ENCODE peak calls at places on chromosomes 1 and 21, in five cellular contexts. One of them, this sample, is unnamed.

GRCh38 chr1:226255380-226255779 is 31.9 kb downstream of the MIXL1 start:
- DNase-seq in right atrium auricular region: no peak
- DNase-seq in H1: no peak
- DNase-seq in iris pigment epithelial cell: peak; percentile 55
- DNase-seq in CD8-positive, alpha-beta memory T cell: no peak
- DNase-seq in this sample: no peak

GRCh38 chr1:27724961-27725373 is 794 bp upstream of the FAM76A start:
- DNase-seq in CD8-positive, alpha-beta memory T cell: no peak
- DNase-seq in right atrium auricular region: peak; percentile 60
- DNase-seq in iris pigment epithelial cell: no peak
- DNase-seq in H1: peak; percentile 25
- DNase-seq in this sample: no peak

GRCh38 chr1:7589774-7590425 is 181.2 kb upstream of the VAMP3 start:
- DNase-seq in iris pigment epithelial cell: peak; percentile 4
- DNase-seq in H1: no peak
- DNase-seq in right atrium auricular region: no peak
- DNase-seq in CD8-positive, alpha-beta memory T cell: no peak
- DNase-seq in this sample: no peak

GRCh38 chr1:19661721-19662228 is 2.9 kb upstream of the HTR6 start:
- DNase-seq in right atrium auricular region: no peak
- DNase-seq in iris pigment epithelial cell: no peak
- DNase-seq in H1: no peak
- DNase-seq in CD8-positive, alpha-beta memory T cell: peak; percentile 30
- DNase-seq in this sample: no peak

GRCh38 chr1:22636927-22637326 is 499 bp downstream of the C1QA start:
- DNase-seq in H1: no peak
- DNase-seq in right atrium auricular region: no peak
- DNase-seq in CD8-positive, alpha-beta memory T cell: no peak
- DNase-seq in iris pigment epithelial cell: no peak
- DNase-seq in this sample: no peak

GRCh38 chr1:70818391-70818790 is 229.2 kb downstream of the PTGER3 start:
- DNase-seq in iris pigment epithelial cell: no peak
- DNase-seq in right atrium auricular region: no peak
- DNase-seq in H1: no peak
- DNase-seq in CD8-positive, alpha-beta memory T cell: no peak
- DNase-seq in this sample: no peak

GRCh38 chr1:211947396-211948295 is 87.7 kb downstream of the INTS7 start:
- DNase-seq in H1: peak; percentile 3
- DNase-seq in iris pigment epithelial cell: peak; percentile 23
- DNase-seq in right atrium auricular region: no peak
- DNase-seq in CD8-positive, alpha-beta memory T cell: no peak
- DNase-seq in this sample: no peak

GRCh38 chr21:25371831-25372434 is 235.3 kb downstream of the MRPL39 start:
- DNase-seq in H1: no peak
- DNase-seq in right atrium auricular region: no peak
- DNase-seq in CD8-positive, alpha-beta memory T cell: no peak
- DNase-seq in iris pigment epithelial cell: no peak
- DNase-seq in this sample: no peak

GRCh38 chr1:228742535-228742934 is 7.3 kb downstream of the RHOU start:
- DNase-seq in iris pigment epithelial cell: no peak
- DNase-seq in CD8-positive, alpha-beta memory T cell: no peak
- DNase-seq in H1: no peak
- DNase-seq in right atrium auricular region: no peak
- DNase-seq in this sample: peak; percentile 56

GRCh38 chr1:50969611-50970507 is at the start of gene CDKN2C:
- DNase-seq in CD8-positive, alpha-beta memory T cell: peak; percentile 49
- DNase-seq in H1: no peak
- DNase-seq in right atrium auricular region: peak; percentile 89
- DNase-seq in iris pigment epithelial cell: peak; percentile 74
- DNase-seq in this sample: no peak

GRCh38 chr1:5611431-5611830 is 380.8 kb downstream of the NPHP4 start:
- DNase-seq in CD8-positive, alpha-beta memory T cell: no peak
- DNase-seq in right atrium auricular region: no peak
- DNase-seq in H1: no peak
- DNase-seq in iris pigment epithelial cell: no peak
- DNase-seq in this sample: no peak

GRCh38 chr1:33654267-33654832 is 181.9 kb downstream of the ZSCAN20 start:
- DNase-seq in right atrium auricular region: no peak
- DNase-seq in CD8-positive, alpha-beta memory T cell: no peak
- DNase-seq in H1: no peak
- DNase-seq in iris pigment epithelial cell: peak; percentile 16
- DNase-seq in this sample: peak; percentile 70

GRCh38 chr1:100557606-100557953 is 19.6 kb downstream of the GPR88 start:
- DNase-seq in iris pigment epithelial cell: no peak
- DNase-seq in H1: no peak
- DNase-seq in CD8-positive, alpha-beta memory T cell: no peak
- DNase-seq in right atrium auricular region: no peak
- DNase-seq in this sample: no peak

GRCh38 chr1:39406533-39407478 is 84.6 kb upstream of the BMP8A start:
- DNase-seq in H1: no peak
- DNase-seq in CD8-positive, alpha-beta memory T cell: no peak
- DNase-seq in right atrium auricular region: no peak
- DNase-seq in iris pigment epithelial cell: peak; percentile 64
- DNase-seq in this sample: no peak

GRCh38 chr1:201320168-201320842 is 37.0 kb downstream of the PKP1 start:
- DNase-seq in iris pigment epithelial cell: no peak
- DNase-seq in CD8-positive, alpha-beta memory T cell: no peak
- DNase-seq in H1: no peak
- DNase-seq in right atrium auricular region: no peak
- DNase-seq in this sample: no peak

GRCh38 chr1:15684468-15685283 is 556 bp downstream of the PLEKHM2 start:
- DNase-seq in right atrium auricular region: no peak
- DNase-seq in iris pigment epithelial cell: peak; percentile 28
- DNase-seq in H1: no peak
- DNase-seq in CD8-positive, alpha-beta memory T cell: peak; percentile 29
- DNase-seq in this sample: no peak

GRCh38 chr1:20166047-20166446 is 19.8 kb upstream of the UBXN10 start:
- DNase-seq in right atrium auricular region: no peak
- DNase-seq in H1: no peak
- DNase-seq in iris pigment epithelial cell: no peak
- DNase-seq in CD8-positive, alpha-beta memory T cell: no peak
- DNase-seq in this sample: no peak

GRCh38 chr1:111192074-111192473 is 8.4 kb downstream of the DENND2D start:
- DNase-seq in H1: no peak
- DNase-seq in iris pigment epithelial cell: no peak
- DNase-seq in right atrium auricular region: no peak
- DNase-seq in CD8-positive, alpha-beta memory T cell: no peak
- DNase-seq in this sample: no peak

GRCh38 chr1:230191079-230191478 is 124.0 kb downstream of the GALNT2 start:
- DNase-seq in iris pigment epithelial cell: peak; percentile 90
- DNase-seq in CD8-positive, alpha-beta memory T cell: no peak
- DNase-seq in H1: no peak
- DNase-seq in right atrium auricular region: peak; percentile 95
- DNase-seq in this sample: no peak

GRCh38 chr1:187053876-187054275 is 225.1 kb downstream of the PLA2G4A start:
- DNase-seq in iris pigment epithelial cell: no peak
- DNase-seq in right atrium auricular region: no peak
- DNase-seq in H1: no peak
- DNase-seq in CD8-positive, alpha-beta memory T cell: no peak
- DNase-seq in this sample: no peak

This sample was measured in vagina.